ENCODE peak calls at places on chromosomes 12 and 14, in four cellular contexts. K is ecto neural progenitor cell, L is cardiac muscle cell, R is Ammon's horn. C is an unnamed sample.

GRCh38 chr12:124230117-124230757 is 64.7 kb upstream of the RFLNA start:
- DNase-seq in L (no peak), K (no peak), R (no peak), C (no peak)

GRCh38 chr12:58939399-58940100 is 19.2 kb upstream of the LRIG3 start:
- DNase-seq in K (no peak), L (no peak), R (no peak), C (no peak)

GRCh38 chr14:93184391-93185332 is at the start of the genes LYSET and MOAP1:
- DNase-seq in L (peak; percentile 88), R (peak; percentile 85), K (peak; percentile 94), C (peak; percentile 96)

GRCh38 chr14:56782701-56783100 is 27.6 kb downstream of the OTX2 start:
- DNase-seq in K (no peak), L (no peak), R (no peak), C (no peak)

GRCh38 chr12:58288191-58288590 is 346.8 kb downstream of the ATP23 start:
- DNase-seq in L (peak; percentile 71), K (no peak), R (no peak), C (no peak)

GRCh38 chr14:23707415-23707814 is 71.3 kb downstream of the DHRS2 start:
- DNase-seq in R (no peak), L (no peak), K (no peak), C (no peak)

GRCh38 chr12:46786774-46787173 is 39.0 kb downstream of the SLC38A4 start:
- DNase-seq in K (no peak), L (peak; percentile 1), R (no peak), C (no peak)

GRCh38 chr12:46217686-46218508 is 50.9 kb downstream of the SLC38A1 start:
- DNase-seq in L (no peak), R (peak; percentile 62), K (no peak), C (no peak)

GRCh38 chr14:68495101-68495637 is 297.7 kb downstream of the ZFP36L1 start:
- DNase-seq in K (no peak), R (no peak), L (no peak), C (no peak)

GRCh38 chr14:53841109-53842099 is 115.2 kb downstream of the BMP4 start:
- DNase-seq in L (no peak), K (no peak), R (no peak), C (no peak)

GRCh38 chr12:131085125-131085815 is 131.6 kb downstream of the ADGRD1 start:
- DNase-seq in K (peak; percentile 44), R (no peak), L (no peak), C (no peak)

GRCh38 chr12:122880668-122881067 is 15.3 kb downstream of the VPS37B start:
- DNase-seq in L (peak; percentile 73), K (peak; percentile 74), R (peak; percentile 94), C (peak; percentile 54)